ENCODE peak calls at places on chromosomes 6 and 20, in five cellular contexts. H, L, V, E and Z are unnamed samples.

GRCh38 chr6:12570461-12571030 is 146.0 kb upstream of the PHACTR1 start:
- DNase-seq in H (no peak), L (no peak), V (no peak), E (no peak), Z (no peak)

GRCh38 chr6:165605901-165606739 is 56.9 kb downstream of the PDE10A start:
- DNase-seq in H (peak), V (peak), L (no peak), E (no peak), Z (no peak)

GRCh38 chr6:166760288-166760687 is 133.2 kb upstream of the RPS6KA2 start:
- DNase-seq in H (no peak), V (no peak), L (no peak), E (peak), Z (no peak)

GRCh38 chr6:4274382-4275082 is 139.2 kb upstream of the ECI2 start:
- DNase-seq in E (no peak), H (no peak), V (no peak), L (no peak), Z (no peak)

GRCh38 chr6:3518356-3518841 is 61.5 kb upstream of the SLC22A23 start:
- DNase-seq in V (peak), H (peak), E (no peak), L (no peak), Z (no peak)

GRCh38 chr6:144581807-144582537 is 296.8 kb downstream of the UTRN start:
- DNase-seq in L (no peak), E (no peak), H (no peak), V (peak), Z (no peak)

GRCh38 chr6:169960003-169960344 is 208.6 kb downstream of the ERMARD start:
- DNase-seq in V (no peak), H (no peak), E (no peak), L (no peak), Z (no peak)

GRCh38 chr20:38173237-38174156 is 8.4 kb upstream of the TGM2 start:
- DNase-seq in E (no peak), V (peak), H (peak), L (no peak), Z (peak)

GRCh38 chr6:1789092-1789491 is 179.4 kb downstream of the FOXC1 start:
- DNase-seq in V (no peak), L (no peak), H (no peak), E (no peak), Z (no peak)

GRCh38 chr6:125597411-125598253 is 151.8 kb upstream of the HEY2 start:
- DNase-seq in H (no peak), V (no peak), L (no peak), E (no peak), Z (no peak)

GRCh38 chr6:36853325-36853724 is 14.1 kb upstream of the CPNE5 start:
- DNase-seq in L (no peak), E (no peak), V (peak), H (no peak), Z (no peak)

GRCh38 chr6:45500924-45501816 is 123.4 kb upstream of the SUPT3H start:
- DNase-seq in E (no peak), V (no peak), H (no peak), L (no peak), Z (no peak)

GRCh38 chr6:116438590-116439448 is 22.4 kb upstream of the CALHM6 start:
- DNase-seq in L (no peak), V (no peak), H (no peak), E (no peak), Z (no peak)

GRCh38 chr6:42745083-42745637 is 743 bp downstream of the TBCC start:
- DNase-seq in L (no peak), H (peak), V (no peak), E (no peak), Z (no peak)

GRCh38 chr6:45032426-45032825 is 295.7 kb upstream of the RUNX2 start:
- DNase-seq in H (no peak), E (no peak), L (no peak), V (no peak), Z (no peak)

GRCh38 chr6:322940-323729 is 30.8 kb downstream of the DUSP22 start:
- DNase-seq in V (no peak), H (no peak), E (no peak), L (no peak), Z (no peak)

GRCh38 chr6:26268659-26269402 is 96.2 kb upstream of the BTN3A2 start:
- DNase-seq in L (no peak), E (no peak), H (no peak), V (peak), Z (no peak)

GRCh38 chr6:87661016-87661415 is 41.0 kb downstream of the AKIRIN2 start:
- DNase-seq in E (no peak), L (no peak), H (no peak), V (no peak), Z (no peak)

GRCh38 chr6:168032383-168032760 is 34.9 kb downstream of the KIF25 start:
- DNase-seq in L (no peak), V (no peak), E (no peak), H (no peak), Z (no peak)

GRCh38 chr20:9573598-9573997 is 59.2 kb downstream of the LAMP5 start:
- DNase-seq in E (no peak), H (no peak), L (no peak), V (no peak), Z (no peak)

GRCh38 chr6:31692886-31693285 is 10.2 kb downstream of the ABHD16A start:
- DNase-seq in L (no peak), V (no peak), E (no peak), H (no peak), Z (no peak)

GRCh38 chr20:18922898-18923297 is 109.3 kb downstream of the SCP2D1 start:
- DNase-seq in L (no peak), H (no peak), E (no peak), V (no peak), Z (no peak)

GRCh38 chr6:27312146-27312949 is at the start of gene POM121L2:
- DNase-seq in H (peak), E (peak), L (no peak), V (peak), Z (peak)

GRCh38 chr20:17161661-17162410 is 65.0 kb upstream of the PCSK2 start:
- DNase-seq in E (no peak), L (no peak), H (no peak), V (no peak), Z (no peak)

GRCh38 chr20:51378171-51378928 is 164.2 kb downstream of the NFATC2 start:
- DNase-seq in V (no peak), L (no peak), H (no peak), E (no peak), Z (no peak)

GRCh38 chr6:85551264-85551663 is 42.4 kb downstream of the SNX14 start:
- DNase-seq in V (no peak), L (no peak), E (no peak), H (no peak), Z (no peak)

GRCh38 chr6:75855047-75855446 is 106.0 kb downstream of the MYO6 start:
- DNase-seq in V (peak), H (peak), E (no peak), L (no peak), Z (no peak)

GRCh38 chr6:21987501-21987957 is 309.3 kb downstream of the PRL start:
- DNase-seq in V (peak), E (no peak), H (peak), L (no peak), Z (peak)

GRCh38 chr6:140252099-140252498 is 877.7 kb upstream of the CITED2 start:
- DNase-seq in H (no peak), V (no peak), E (no peak), L (no peak), Z (no peak)

GRCh38 chr20:37311710-37312355 is 22.4 kb downstream of the MANBAL start:
- DNase-seq in E (no peak), H (no peak), V (no peak), L (no peak), Z (no peak)